ENCODE peak calls at places on chromosomes 2 and 18, in six cellular contexts. F is right cardiac atrium, U is K562, N is Peyer's patch, Q is HL-60, S is esophagus muscularis mucosa. Z is an unnamed sample.
A peak's percentile ranks its signal among the peaks of the same experiment; 100 is the strongest.

GRCh38 chr2:72031346-72032115 is 116.1 kb downstream of the CYP26B1 start:
- DNase-seq in F (no peak), U (no peak), N (no peak), Q (no peak), S (peak; percentile 68), Z (peak; percentile 0)

GRCh38 chr18:39825485-39825884 is 2129.5 kb upstream of the PIK3C3 start:
- DNase-seq in F (no peak), U (no peak), N (no peak), Q (no peak), S (no peak), Z (no peak)

GRCh38 chr2:229492034-229492433 is 220.9 kb upstream of the PID1 start:
- DNase-seq in F (no peak), U (no peak), N (no peak), Q (no peak), S (no peak), Z (no peak)

GRCh38 chr18:63879684-63880083 is 7.8 kb upstream of the SERPINB2 start:
- DNase-seq in F (no peak), U (no peak), N (no peak), Q (no peak), S (no peak), Z (no peak)

GRCh38 chr2:118242216-118242615 is 153.9 kb downstream of the INSIG2 start:
- DNase-seq in F (no peak), U (no peak), N (no peak), Q (no peak), S (no peak), Z (no peak)

GRCh38 chr2:10162586-10163497 is 40.3 kb downstream of the RRM2 start:
- DNase-seq in F (no peak), U (peak; percentile 51), N (no peak), Q (no peak), S (no peak), Z (no peak)

GRCh38 chr18:70288171-70288850 is 534 bp upstream of the SOCS6 start:
- DNase-seq in F (peak; percentile 78), U (no peak), N (peak; percentile 71), Q (no peak), S (no peak), Z (peak; percentile 54)

GRCh38 chr2:8138923-8139667 is 542.8 kb upstream of the ID2 start:
- DNase-seq in F (peak; percentile 86), U (no peak), N (no peak), Q (no peak), S (no peak), Z (no peak)

GRCh38 chr2:209619782-209620181 is 151.8 kb upstream of the UNC80 start:
- DNase-seq in F (no peak), U (no peak), N (no peak), Q (peak; percentile 35), S (no peak), Z (no peak)

GRCh38 chr18:70333316-70333715 is 44.5 kb downstream of the SOCS6 start:
- DNase-seq in F (no peak), U (no peak), N (no peak), Q (no peak), S (no peak), Z (no peak)

GRCh38 chr18:29188760-29189159 is 1011.8 kb upstream of the CDH2 start:
- DNase-seq in F (no peak), U (no peak), N (no peak), Q (no peak), S (no peak), Z (no peak)

GRCh38 chr2:8094571-8094970 is 587.3 kb upstream of the ID2 start:
- DNase-seq in F (no peak), U (no peak), N (no peak), Q (no peak), S (peak; percentile 68), Z (no peak)

GRCh38 chr2:6917761-6918421 is 679 bp downstream of the RNF144A start:
- DNase-seq in F (peak; percentile 71), U (no peak), N (no peak), Q (no peak), S (no peak), Z (no peak)

GRCh38 chr2:38665854-38666577 is at the start of gene GALM:
- DNase-seq in F (peak; percentile 93), U (peak; percentile 80), N (peak; percentile 75), Q (no peak), S (peak; percentile 92), Z (peak; percentile 78)

GRCh38 chr18:59893971-59894370 is 5.8 kb upstream of the PMAIP1 start:
- DNase-seq in F (no peak), U (no peak), N (no peak), Q (no peak), S (no peak), Z (no peak)

GRCh38 chr18:49044898-49045297 is 94.1 kb upstream of the SMAD7 start:
- DNase-seq in F (no peak), U (no peak), N (no peak), Q (no peak), S (peak; percentile 24), Z (no peak)

GRCh38 chr2:24830351-24830750 is 37.1 kb downstream of the CENPO start:
- DNase-seq in F (no peak), U (no peak), N (no peak), Q (no peak), S (no peak), Z (no peak)

GRCh38 chr18:7488571-7488970 is 78.5 kb upstream of the PTPRM start:
- DNase-seq in F (no peak), U (no peak), N (no peak), Q (no peak), S (no peak), Z (no peak)

GRCh38 chr2:204343685-204344084 is 201.6 kb upstream of the PARD3B start:
- DNase-seq in F (no peak), U (no peak), N (no peak), Q (no peak), S (no peak), Z (no peak)

GRCh38 chr2:113977660-113978523 is 88.0 kb downstream of the ACTR3 start:
- DNase-seq in F (no peak), U (no peak), N (no peak), Q (no peak), S (peak; percentile 55), Z (no peak)

GRCh38 chr18:13137939-13138821 is 80.4 kb upstream of the LDLRAD4 start:
- DNase-seq in F (peak; percentile 83), U (no peak), N (peak; percentile 73), Q (peak; percentile 79), S (no peak), Z (peak; percentile 75)

GRCh38 chr18:77096936-77097886 is 35.4 kb downstream of the MBP start:
- DNase-seq in F (no peak), U (no peak), N (no peak), Q (no peak), S (no peak), Z (no peak)

GRCh38 chr2:12397861-12398260 is 318.9 kb upstream of the TRIB2 start:
- DNase-seq in F (no peak), U (no peak), N (no peak), Q (peak; percentile 50), S (no peak), Z (peak; percentile 24)

GRCh38 chr2:1378456-1379150 is 34.7 kb upstream of the TPO start:
- DNase-seq in F (no peak), U (no peak), N (no peak), Q (no peak), S (no peak), Z (no peak)

GRCh38 chr2:156332452-156333273 is at the start of gene NR4A2:
- DNase-seq in F (peak; percentile 97), U (peak; percentile 86), N (peak; percentile 94), Q (peak; percentile 64), S (no peak), Z (peak; percentile 91)

GRCh38 chr18:33201509-33201926 is 239.0 kb downstream of the CCDC178 start:
- DNase-seq in F (no peak), U (no peak), N (no peak), Q (no peak), S (no peak), Z (no peak)

GRCh38 chr2:161419338-161419965 is 3.4 kb downstream of the TBR1 start:
- DNase-seq in F (no peak), U (no peak), N (no peak), Q (no peak), S (no peak), Z (no peak)
- H3K27me3 ChIP-seq in F (peaks cover 5% of the 10 kb centered on the region), U (peaks cover 74% of the 10 kb centered on the region), N (peaks cover 72% of the 10 kb centered on the region), Q (peaks cover 89% of the 10 kb centered on the region), S (peaks cover 88% of the 10 kb centered on the region), Z (peaks cover 20% of the 10 kb centered on the region)

GRCh38 chr2:240182476-240182875 is 42.0 kb upstream of the OTOS start:
- DNase-seq in F (no peak), U (no peak), N (no peak), Q (no peak), S (no peak), Z (no peak)
- H3K27me3 ChIP-seq in F (no peaks in the 10 kb centered on the region), U (peaks cover 25% of the 10 kb centered on the region), N (no peaks in the 10 kb centered on the region), Q (peaks cover 6% of the 10 kb centered on the region), S (no peaks in the 10 kb centered on the region), Z (peaks cover 50% of the 10 kb centered on the region)

GRCh38 chr2:199382091-199382490 is 75.6 kb downstream of the SATB2 start:
- DNase-seq in F (no peak), U (no peak), N (no peak), Q (no peak), S (no peak), Z (no peak)
- H3K27me3 ChIP-seq in F (no peaks in the 10 kb centered on the region), U (no peaks in the 10 kb centered on the region), N (no peaks in the 10 kb centered on the region), Q (no peaks in the 10 kb centered on the region), S (no peaks in the 10 kb centered on the region), Z (no peaks in the 10 kb centered on the region)

GRCh38 chr18:57353137-57353939 is 981 bp downstream of the ST8SIA3 start:
- DNase-seq in F (no peak), U (no peak), N (no peak), Q (no peak), S (no peak), Z (no peak)

GRCh38 chr18:57347784-57348183 is 4.6 kb upstream of the ST8SIA3 start:
- DNase-seq in F (no peak), U (no peak), N (no peak), Q (no peak), S (no peak), Z (no peak)

GRCh38 chr18:57353940-57354461 is 1.6 kb downstream of the ST8SIA3 start:
- DNase-seq in F (peak; percentile 64), U (peak; percentile 52), N (no peak), Q (no peak), S (no peak), Z (peak; percentile 40)

GRCh38 chr18:57352271-57352701 is at the start of gene ST8SIA3:
- DNase-seq in F (no peak), U (no peak), N (no peak), Q (no peak), S (no peak), Z (no peak)

DNA sequence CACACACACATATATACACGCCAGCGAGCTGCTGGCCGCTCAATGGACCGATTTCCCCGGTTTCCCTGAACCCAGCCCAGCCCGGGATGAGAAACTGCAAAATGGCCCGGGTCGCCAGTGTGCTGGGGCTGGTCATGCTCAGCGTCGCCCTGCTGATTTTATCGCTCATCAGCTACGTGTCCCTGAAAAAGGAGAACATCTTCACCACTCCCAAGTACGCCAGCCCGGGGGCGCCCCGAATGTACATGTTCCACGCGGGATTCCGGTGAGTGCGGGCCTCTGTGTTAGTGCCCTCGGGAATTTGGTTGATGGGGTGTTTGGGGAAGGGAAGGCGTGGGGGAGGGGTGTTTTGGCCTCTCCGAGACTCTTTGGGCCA is 392 bp downstream of the ST8SIA3 start:
- DNase-seq in F (no peak), U (no peak), N (no peak), Q (no peak), S (no peak), Z (no peak)
- H3K27me3 ChIP-seq in F (no peaks in the 10 kb centered on the region), U (peaks cover 16% of the 10 kb centered on the region), N (peaks cover 22% of the 10 kb centered on the region), Q (peaks cover 59% of the 10 kb centered on the region), S (peaks cover 34% of the 10 kb centered on the region), Z (peaks cover 7% of the 10 kb centered on the region)

GRCh38 chr2:217834057-217834620 is 168.7 kb downstream of the TNS1 start:
- DNase-seq in F (peak; percentile 84), U (no peak), N (no peak), Q (peak; percentile 23), S (no peak), Z (peak; percentile 37)
- H3K27me3 ChIP-seq in F (no peaks in the 10 kb centered on the region), U (no peaks in the 10 kb centered on the region), N (no peaks in the 10 kb centered on the region), Q (no peaks in the 10 kb centered on the region), S (no peaks in the 10 kb centered on the region), Z (no peaks in the 10 kb centered on the region)

GRCh38 chr2:23390152-23390551 is 5.2 kb downstream of the KLHL29 start:
- DNase-seq in F (no peak), U (no peak), N (no peak), Q (no peak), S (peak; percentile 14), Z (no peak)
- H3K27me3 ChIP-seq in F (no peaks in the 10 kb centered on the region), U (peaks cover 28% of the 10 kb centered on the region), N (peaks cover 8% of the 10 kb centered on the region), Q (peaks cover 42% of the 10 kb centered on the region), S (no peaks in the 10 kb centered on the region), Z (peaks cover 74% of the 10 kb centered on the region)